ENCODE peak calls at places on chromosomes 7 and 10, in eight cellular contexts. M, L, G, D, T, K, A and I are unnamed samples.

GRCh38 chr7:124989911-124990310 is 60.3 kb upstream of the POT1 start:
- ATAC-seq in T (no peak), K (no peak), M (no peak), G (no peak), D (no peak), L (no peak), A (no peak), I (no peak)

GRCh38 chr10:24444337-24444736 is 235.4 kb downstream of the KIAA1217 start:
- ATAC-seq in G (no peak), A (no peak), D (no peak), T (no peak), K (no peak), L (no peak), M (no peak), I (no peak)

GRCh38 chr7:105454921-105455320 is 66.2 kb upstream of the SRPK2 start:
- ATAC-seq in G (no peak), A (no peak), K (no peak), T (no peak), D (no peak), M (no peak), L (no peak), I (no peak)

GRCh38 chr10:3803295-3803883 is 18.4 kb upstream of the KLF6 start:
- ATAC-seq in G (peak; percentile 33), T (peak; percentile 42), L (peak; percentile 77), M (no peak), D (no peak), K (no peak), A (no peak), I (no peak)

GRCh38 chr7:117034851-117035462 is 81.7 kb downstream of the ST7 start:
- ATAC-seq in T (no peak), M (no peak), G (no peak), L (no peak), K (no peak), A (no peak), D (no peak), I (no peak)

GRCh38 chr7:28018020-28018419 is 162.6 kb downstream of the JAZF1 start:
- ATAC-seq in D (no peak), K (no peak), M (no peak), A (no peak), T (peak; percentile 24), L (no peak), G (no peak), I (no peak)

GRCh38 chr10:133372507-133372906 is 647 bp downstream of the ECHS1 start:
- ATAC-seq in D (no peak), M (peak; percentile 25), T (peak; percentile 6), A (no peak), G (no peak), L (no peak), K (no peak), I (no peak)

GRCh38 chr7:112414855-112415490 is 35.3 kb upstream of the IFRD1 start:
- ATAC-seq in G (peak; percentile 93), L (peak; percentile 94), T (peak; percentile 78), K (peak; percentile 64), M (peak; percentile 80), A (peak; percentile 89), D (peak; percentile 56), I (no peak)

GRCh38 chr7:130363156-130363847 is 17.0 kb upstream of the CPA1 start:
- ATAC-seq in G (peak; percentile 88), A (peak; percentile 88), K (peak; percentile 51), D (peak; percentile 50), T (no peak), L (no peak), M (peak; percentile 81), I (peak; percentile 40)

GRCh38 chr7:27106181-27106905 is 3.9 kb upstream of the HOXA2 start:
- ATAC-seq in D (no peak), K (no peak), G (no peak), L (no peak), A (no peak), M (no peak), T (peak; percentile 57), I (no peak)

GRCh38 chr7:143419880-143420279 is 11.2 kb upstream of the EPHA1 start:
- ATAC-seq in A (no peak), T (no peak), M (no peak), D (no peak), G (no peak), K (no peak), L (no peak), I (no peak)

GRCh38 chr7:108143658-108144420 is 13.7 kb upstream of the LAMB4 start:
- ATAC-seq in T (no peak), G (no peak), K (peak; percentile 36), M (peak; percentile 75), A (no peak), D (no peak), L (peak; percentile 85), I (no peak)

GRCh38 chr10:43667317-43667731 is 18.6 kb upstream of the ZNF32 start:
- ATAC-seq in T (peak; percentile 91), D (peak; percentile 66), G (peak; percentile 44), K (peak; percentile 35), A (no peak), M (peak; percentile 61), L (peak; percentile 90), I (peak; percentile 30)

GRCh38 chr10:45239642-45240041 is 75.8 kb downstream of the OR13A1 start:
- ATAC-seq in D (no peak), G (no peak), T (no peak), L (no peak), M (no peak), A (no peak), K (no peak), I (no peak)

GRCh38 chr7:110283056-110283455 is 807.9 kb upstream of the LRRN3 start:
- ATAC-seq in L (no peak), D (no peak), T (no peak), M (no peak), G (no peak), A (no peak), K (no peak), I (no peak)

GRCh38 chr10:101041252-101041761 is 10.3 kb downstream of the SFXN3 start:
- ATAC-seq in L (peak; percentile 86), G (peak; percentile 68), D (peak; percentile 84), K (peak; percentile 89), A (peak; percentile 81), T (peak; percentile 81), M (peak; percentile 75), I (peak; percentile 65)

GRCh38 chr10:34740321-34740720 is 74.8 kb downstream of the PARD3 start:
- ATAC-seq in D (no peak), L (no peak), T (peak; percentile 7), A (peak; percentile 38), M (no peak), K (no peak), G (no peak), I (no peak)

GRCh38 chr10:459743-460142 is 229.7 kb downstream of the DIP2C start:
- ATAC-seq in T (no peak), L (no peak), D (no peak), M (no peak), G (no peak), K (no peak), A (no peak), I (no peak)

GRCh38 chr10:456486-456885 is 233.0 kb downstream of the DIP2C start:
- ATAC-seq in D (no peak), G (no peak), A (no peak), T (no peak), L (no peak), K (no peak), M (no peak), I (no peak)

GRCh38 chr10:454860-455259 is 234.6 kb downstream of the DIP2C start:
- ATAC-seq in T (no peak), K (no peak), D (peak; percentile 56), L (no peak), G (peak; percentile 99), M (peak; percentile 40), A (peak; percentile 96), I (peak; percentile 86)

GRCh38 chr10:452512-453504 is 236.7 kb downstream of the DIP2C start:
- ATAC-seq in K (no peak), A (no peak), M (no peak), G (no peak), L (no peak), D (no peak), T (peak; percentile 57), I (peak; percentile 56)

GRCh38 chr10:458466-458865 is 231.0 kb downstream of the DIP2C start:
- ATAC-seq in K (no peak), A (no peak), D (no peak), G (no peak), T (no peak), M (no peak), L (no peak), I (peak; percentile 84)
- TF ChIP-seq POLR2AphosphoS5 in K (no peak), A (no peak), D (no peak), G (no peak), T (no peak), M (no peak), L (no peak), I (no peak)

GRCh38 chr7:152152267-152152666 is 126.8 kb downstream of the GALNT11 start:
- ATAC-seq in A (peak; percentile 21), K (no peak), D (no peak), M (no peak), T (no peak), L (no peak), G (no peak), I (no peak)
- H3K36me3 ChIP-seq in A (peaks cover 20% of the 10 kb centered on the region), K (peaks cover 15% of the 10 kb centered on the region), D (peaks cover 76% of the 10 kb centered on the region), M (peaks cover 72% of the 10 kb centered on the region), T (peaks cover 24% of the 10 kb centered on the region), L (peaks cover 95% of the 10 kb centered on the region), G (peaks cover 3% of the 10 kb centered on the region), I (peaks cover 100% of the 10 kb centered on the region)

GRCh38 chr10:69652857-69653199 is 22.8 kb downstream of the FAM241B start:
- ATAC-seq in T (no peak), D (no peak), K (no peak), A (no peak), M (no peak), G (no peak), L (no peak), I (no peak)

GRCh38 chr10:69652111-69652856 is 22.2 kb downstream of the FAM241B start:
- ATAC-seq in G (no peak), D (no peak), K (no peak), M (no peak), T (no peak), L (no peak), A (no peak), I (no peak)

GRCh38 chr10:69649771-69650550 is 19.9 kb downstream of the FAM241B start:
- ATAC-seq in G (no peak), L (no peak), D (no peak), T (peak; percentile 59), K (no peak), M (peak; percentile 48), A (no peak), I (no peak)

GRCh38 chr10:69651362-69651761 is 21.3 kb downstream of the FAM241B start:
- ATAC-seq in D (no peak), G (no peak), A (no peak), T (no peak), M (no peak), L (no peak), K (no peak), I (no peak)

GRCh38 chr10:69650589-69651261 is 20.7 kb downstream of the FAM241B start:
- ATAC-seq in G (no peak), A (no peak), K (no peak), M (no peak), D (no peak), T (no peak), L (no peak), I (no peak)
- TF ChIP-seq POLR2AphosphoS5 in G (no peak), A (no peak), K (no peak), M (no peak), D (no peak), T (no peak), L (no peak), I (no peak)

DNA sequence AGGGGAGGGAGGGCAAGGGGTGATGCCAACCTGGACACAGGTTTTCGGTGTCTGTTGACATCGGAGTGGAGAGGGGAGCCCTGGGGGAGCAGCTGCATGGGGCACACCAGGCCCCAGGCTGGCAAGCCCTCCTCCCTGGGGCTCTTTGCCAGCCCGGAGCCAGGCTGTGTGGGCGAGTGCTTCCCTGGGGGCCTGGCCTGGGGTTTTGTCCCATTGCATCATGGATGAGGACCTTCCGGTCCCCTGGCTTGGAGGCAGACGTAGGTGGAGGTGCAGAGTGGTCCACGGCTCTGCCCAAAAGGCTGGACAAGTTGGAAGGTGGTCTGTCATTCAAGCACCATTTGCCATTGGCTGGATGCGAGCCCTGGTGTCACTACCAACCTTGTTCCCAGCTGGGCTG is 34.8 kb downstream of the ZMIZ1 start:
- ATAC-seq in A (no peak), D (no peak), K (no peak), L (no peak), G (no peak), T (no peak), M (no peak), I (no peak)
- H3K36me3 ChIP-seq in A (no peaks in the 10 kb centered on the region), D (no peaks in the 10 kb centered on the region), K (no peaks in the 10 kb centered on the region), L (no peaks in the 10 kb centered on the region), G (no peaks in the 10 kb centered on the region), T (no peaks in the 10 kb centered on the region), M (peaks cover 4% of the 10 kb centered on the region), I (no peaks in the 10 kb centered on the region)